ENCODE peak calls at places on chromosomes 13 and 19, in eight cellular contexts. I, J, Z, X, U, C, E and W are unnamed samples.
A peak's percentile ranks its signal among the peaks of the same experiment; 100 is the strongest.

GRCh38 chr19:39679791-39680168 is 24.1 kb downstream of the LGALS16 start:
- DNase-seq in Z (no peak), J (no peak), I (no peak), E (no peak), U (no peak), X (no peak), C (no peak), W (no peak)

GRCh38 chr13:101911752-101912151 is 459.3 kb downstream of the ITGBL1 start:
- DNase-seq in I (no peak), J (no peak), Z (no peak), U (no peak), E (no peak), C (no peak), X (no peak), W (no peak)

GRCh38 chr13:48976677-48977625 is 1.2 kb downstream of the FNDC3A start:
- DNase-seq in C (no peak), I (no peak), U (peak; percentile 32), J (peak; percentile 81), X (peak; percentile 89), Z (peak; percentile 38), E (peak; percentile 44), W (no peak)

GRCh38 chr13:39641645-39642044 is 13.8 kb upstream of the COG6 start:
- DNase-seq in Z (no peak), X (no peak), I (no peak), C (no peak), U (no peak), J (no peak), E (no peak), W (no peak)

GRCh38 chr19:4059931-4060620 is 6.6 kb downstream of the ZBTB7A start:
- DNase-seq in J (peak; percentile 90), Z (peak; percentile 51), X (no peak), E (no peak), C (peak; percentile 60), I (no peak), U (peak; percentile 41), W (no peak)

GRCh38 chr19:11528551-11529341 is at the start of gene ECSIT:
- DNase-seq in J (peak; percentile 99), E (peak; percentile 96), I (peak; percentile 99), X (peak; percentile 98), U (peak; percentile 96), Z (peak; percentile 98), C (peak; percentile 88), W (peak; percentile 97)

GRCh38 chr19:17420267-17420924 is 549 bp downstream of the MVB12A start:
- DNase-seq in U (peak; percentile 45), J (peak; percentile 47), Z (peak; percentile 12), X (peak; percentile 30), E (no peak), I (peak; percentile 78), C (no peak), W (peak; percentile 65)

GRCh38 chr19:58338825-58339558 is 12.2 kb downstream of the ZSCAN22 start:
- DNase-seq in J (no peak), I (no peak), E (no peak), X (no peak), U (no peak), C (no peak), Z (no peak), W (no peak)

GRCh38 chr19:30029721-30030510 is 87.9 kb downstream of the URI1 start:
- DNase-seq in Z (no peak), I (no peak), U (peak; percentile 22), X (no peak), J (no peak), C (no peak), E (no peak), W (no peak)

GRCh38 chr19:54128796-54129616 is 8.6 kb upstream of the CNOT3 start:
- DNase-seq in J (no peak), I (no peak), C (no peak), Z (no peak), U (no peak), X (no peak), E (no peak), W (no peak)

GRCh38 chr13:19153782-19154450 is 27.7 kb downstream of the TUBA3C start:
- DNase-seq in U (peak; percentile 1), J (no peak), E (no peak), X (no peak), C (no peak), I (no peak), Z (no peak), W (no peak)

GRCh38 chr13:106156468-106156867 is 379.0 kb downstream of the EFNB2 start:
- DNase-seq in X (no peak), C (no peak), I (no peak), U (no peak), Z (no peak), J (no peak), E (no peak), W (no peak)

GRCh38 chr13:106152047-106152446 is 383.4 kb downstream of the EFNB2 start:
- DNase-seq in I (no peak), U (no peak), J (peak; percentile 69), X (no peak), C (no peak), E (no peak), Z (no peak), W (no peak)

GRCh38 chr13:106153041-106153440 is 382.4 kb downstream of the EFNB2 start:
- DNase-seq in E (no peak), U (no peak), X (no peak), J (no peak), I (no peak), Z (no peak), C (no peak), W (no peak)

GRCh38 chr13:106155411-106155810 is 380.1 kb downstream of the EFNB2 start:
- DNase-seq in C (no peak), X (no peak), E (no peak), Z (no peak), U (no peak), J (no peak), I (no peak), W (no peak)

DNA sequence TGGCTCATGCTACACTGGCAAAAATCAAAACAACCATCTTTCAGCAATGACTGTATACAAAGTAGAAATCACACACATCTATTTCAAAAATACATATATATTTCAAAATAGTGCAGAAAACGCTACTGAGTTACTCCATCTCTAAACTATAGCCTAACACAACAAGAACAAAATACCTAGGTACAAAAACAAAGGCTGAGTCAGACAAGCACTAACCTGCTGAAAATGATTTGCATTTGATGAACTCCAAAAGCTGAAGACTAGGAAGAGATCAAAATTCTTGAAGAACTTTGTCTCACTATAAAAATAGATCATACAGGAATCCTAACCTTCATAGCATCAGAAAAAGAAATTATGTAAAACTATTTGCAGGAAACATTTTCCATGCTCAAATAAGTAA is 381.6 kb downstream of the EFNB2 start:
- DNase-seq in C (no peak), U (no peak), I (no peak), J (no peak), X (no peak), Z (no peak), E (no peak), W (no peak)
- H3K4me1 ChIP-seq in C (no peaks in the 10 kb centered on the region), U (no peaks in the 10 kb centered on the region), I (no peaks in the 10 kb centered on the region), J (peaks cover 7% of the 10 kb centered on the region), X (no peaks in the 10 kb centered on the region), Z (no peaks in the 10 kb centered on the region), E (no peaks in the 10 kb centered on the region), W (no peaks in the 10 kb centered on the region)

DNA sequence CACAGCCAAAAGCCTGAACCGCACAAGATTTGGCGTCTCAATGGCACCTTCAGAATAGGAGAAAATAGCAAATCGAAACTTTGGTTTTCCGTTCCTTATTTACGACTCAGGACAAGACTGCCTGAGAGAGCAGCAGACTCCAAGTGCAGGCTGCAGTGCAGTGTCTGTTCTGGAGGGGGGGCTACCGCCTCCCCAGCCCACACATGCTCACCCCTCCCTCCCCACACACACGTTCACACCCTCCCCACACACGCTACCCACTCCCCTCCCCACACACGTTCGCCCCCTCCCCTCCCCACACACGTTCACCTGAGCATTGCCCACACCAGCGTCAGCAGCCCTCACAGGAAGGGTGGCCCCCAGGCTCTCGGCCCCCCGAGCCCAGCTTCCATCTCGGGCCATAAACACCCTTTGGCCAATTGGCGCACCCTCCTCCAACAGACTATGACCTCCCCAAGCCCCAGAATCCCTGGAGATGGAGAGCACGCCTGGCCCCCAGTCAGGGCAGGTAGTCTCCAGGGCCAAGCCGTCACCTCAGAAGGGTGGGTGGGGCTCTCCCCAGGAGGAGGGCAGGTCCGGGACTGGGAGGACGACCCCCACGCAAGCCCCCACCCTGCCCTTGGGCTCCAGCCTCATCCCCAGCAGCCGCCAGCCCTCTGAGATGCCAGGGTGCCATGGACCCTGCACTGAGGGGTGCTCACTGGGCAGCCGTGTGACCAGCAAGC is 27.6 kb downstream of the RASA3 start:
- DNase-seq in J (no peak), Z (no peak), C (no peak), U (no peak), I (peak; percentile 47), X (no peak), E (no peak), W (no peak)
- H3K4me1 ChIP-seq in J (no peaks in the 10 kb centered on the region), Z (peaks cover 42% of the 10 kb centered on the region), C (peaks cover 92% of the 10 kb centered on the region), U (peaks cover 86% of the 10 kb centered on the region), I (no peaks in the 10 kb centered on the region), X (no peaks in the 10 kb centered on the region), E (peaks cover 67% of the 10 kb centered on the region), W (no peaks in the 10 kb centered on the region)

GRCh38 chr19:41859618-41860418 is at the start of gene RPS19:
- DNase-seq in U (peak; percentile 99), Z (peak; percentile 99), C (peak; percentile 98), J (peak; percentile 99), E (peak; percentile 97), I (peak; percentile 98), X (peak; percentile 97), W (peak; percentile 99)

GRCh38 chr19:41860419-41861097 is 503 bp downstream of the RPS19 start:
- DNase-seq in J (no peak), U (peak; percentile 40), Z (no peak), X (no peak), E (no peak), I (no peak), C (no peak), W (no peak)

GRCh38 chr19:41862445-41862986 is 2.5 kb downstream of the RPS19 start:
- DNase-seq in J (no peak), I (no peak), Z (no peak), E (no peak), U (no peak), C (no peak), X (no peak), W (no peak)

GRCh38 chr19:41861846-41862245 is 1.8 kb downstream of the RPS19 start:
- DNase-seq in I (no peak), C (no peak), E (no peak), J (no peak), Z (no peak), U (no peak), X (no peak), W (no peak)

DNA sequence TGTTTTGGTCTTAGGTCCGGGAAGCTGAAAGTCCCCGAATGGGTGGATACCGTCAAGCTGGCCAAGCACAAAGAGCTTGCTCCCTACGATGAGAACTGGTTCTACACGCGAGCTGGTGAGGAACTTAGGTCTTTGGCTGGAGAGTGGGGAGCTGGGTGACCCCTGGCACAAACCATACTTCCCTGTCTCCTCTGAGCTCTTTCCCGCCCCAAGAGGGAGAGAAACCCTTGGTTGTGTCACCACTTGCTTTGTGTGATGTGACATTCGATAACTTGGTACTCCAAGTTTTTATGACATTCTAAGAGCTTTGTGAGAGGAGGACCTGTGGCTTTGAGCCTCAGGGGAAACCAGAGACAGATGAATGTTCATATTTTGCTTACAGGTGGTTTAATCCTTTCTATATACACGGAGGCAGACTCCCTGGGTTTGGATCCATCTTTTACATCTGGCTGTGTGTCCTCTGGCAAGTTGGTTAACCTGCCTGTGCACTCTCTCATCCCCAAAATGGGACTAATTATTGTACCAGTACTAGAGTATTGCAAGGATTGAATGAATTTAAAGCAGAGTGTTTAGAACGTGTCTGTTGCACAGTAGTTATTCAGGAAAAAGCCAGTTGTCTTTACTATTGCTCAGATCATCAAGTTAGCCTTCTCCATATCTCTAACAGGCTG is 1.2 kb downstream of the RPS19 start:
- DNase-seq in E (no peak), I (no peak), C (no peak), Z (no peak), J (no peak), U (no peak), X (no peak), W (no peak)
- H3K4me1 ChIP-seq in E (peaks cover 37% of the 10 kb centered on the region), I (peaks cover 6% of the 10 kb centered on the region), C (peaks cover 55% of the 10 kb centered on the region), Z (peaks cover 31% of the 10 kb centered on the region), J (peaks cover 11% of the 10 kb centered on the region), U (peaks cover 49% of the 10 kb centered on the region), X (peaks cover 33% of the 10 kb centered on the region), W (peaks cover 7% of the 10 kb centered on the region)

GRCh38 chr19:47510516-47511127 is 4.2 kb downstream of the NAPA start:
- DNase-seq in Z (no peak), C (no peak), X (no peak), U (no peak), E (no peak), J (no peak), I (no peak), W (no peak)
- H3K4me1 ChIP-seq in Z (peaks cover 53% of the 10 kb centered on the region), C (peaks cover 43% of the 10 kb centered on the region), X (peaks cover 68% of the 10 kb centered on the region), U (peaks cover 47% of the 10 kb centered on the region), E (peaks cover 89% of the 10 kb centered on the region), J (peaks cover 12% of the 10 kb centered on the region), I (no peaks in the 10 kb centered on the region), W (peaks cover 66% of the 10 kb centered on the region)